ENCODE peak calls at places on chromosomes 3 and 15, in four cellular contexts. D, W, S and E are unnamed samples.
A peak's percentile ranks its signal among the peaks of the same experiment; 100 is the strongest.

GRCh38 chr15:48415036-48415886 is 84.0 kb downstream of the DUT start:
- DNase-seq in D (peak; percentile 44), W (no peak), S (no peak), E (no peak)

GRCh38 chr3:124786491-124787241 is 56.4 kb downstream of the UMPS start:
- DNase-seq in D (no peak), W (no peak), S (no peak), E (no peak)

GRCh38 chr3:134312873-134313838 is 61.1 kb downstream of the AMOTL2 start:
- DNase-seq in D (peak; percentile 80), W (no peak), S (peak; percentile 51), E (no peak)

GRCh38 chr3:60417590-60417989 is 833.7 kb downstream of the FHIT start:
- DNase-seq in D (no peak), W (no peak), S (no peak), E (no peak)

GRCh38 chr3:51706788-51707731 is at the start of gene GRM2:
- DNase-seq in D (peak; percentile 77), W (peak; percentile 77), S (peak; percentile 48), E (peak; percentile 75)

GRCh38 chr3:71258116-71258515 is 325.4 kb downstream of the FOXP1 start:
- DNase-seq in D (peak; percentile 71), W (peak; percentile 88), S (no peak), E (peak; percentile 94)

GRCh38 chr15:40032125-40032839 is 6.7 kb downstream of the SRP14 start:
- DNase-seq in D (no peak), W (no peak), S (no peak), E (no peak)

GRCh38 chr3:9168230-9168629 is 81.2 kb downstream of the SRGAP3 start:
- DNase-seq in D (no peak), W (no peak), S (no peak), E (no peak)

GRCh38 chr15:67505675-67506572 is 15.0 kb upstream of the C15orf61 start:
- DNase-seq in D (no peak), W (no peak), S (no peak), E (no peak)

GRCh38 chr3:120163023-120163422 is 68.8 kb upstream of the GSK3B start:
- DNase-seq in D (no peak), W (no peak), S (no peak), E (no peak)

GRCh38 chr3:73621388-73621787 is 3.4 kb downstream of the PDZRN3 start:
- DNase-seq in D (no peak), W (no peak), S (no peak), E (no peak)
- H3K4me3 ChIP-seq in D (peak overlapping the region; percentile 69), W (no peak overlapping the region), S (peak overlapping the region; percentile 64), E (peak overlapping the region; percentile 81)

GRCh38 chr3:122008166-122008565 is 13.9 kb downstream of the ILDR1 start:
- DNase-seq in D (no peak), W (no peak), S (no peak), E (no peak)

GRCh38 chr3:122010506-122010905 is 11.5 kb downstream of the ILDR1 start:
- DNase-seq in D (no peak), W (no peak), S (no peak), E (no peak)

GRCh38 chr3:122012821-122013220 is 9.2 kb downstream of the ILDR1 start:
- DNase-seq in D (no peak), W (no peak), S (no peak), E (no peak)

GRCh38 chr3:122013448-122013925 is 8.6 kb downstream of the ILDR1 start:
- DNase-seq in D (no peak), W (no peak), S (no peak), E (no peak)

DNA sequence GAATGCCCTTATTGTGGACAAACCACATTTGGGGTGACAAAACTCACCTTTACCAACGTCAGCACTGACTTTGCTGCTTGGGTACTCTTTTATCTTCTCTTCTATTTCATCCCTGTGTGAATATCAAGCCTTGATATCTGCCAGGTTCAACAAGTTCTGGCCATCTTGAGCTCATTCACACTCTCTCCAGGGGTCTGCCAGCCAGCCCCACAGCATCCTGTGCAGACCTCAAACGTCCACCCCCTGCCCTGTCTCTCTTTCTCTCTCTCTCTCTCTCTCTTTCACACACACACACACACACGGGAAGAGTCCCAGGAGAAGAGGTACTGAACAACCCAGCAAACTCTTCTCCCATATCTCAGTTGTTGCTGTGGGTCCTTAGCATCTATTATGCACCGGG is 10.7 kb downstream of the ILDR1 start:
- DNase-seq in D (no peak), W (no peak), S (no peak), E (no peak)
- H3K4me3 ChIP-seq in D (no peak overlapping the region), W (no peak overlapping the region), S (no peak overlapping the region), E (no peak overlapping the region)

DNA sequence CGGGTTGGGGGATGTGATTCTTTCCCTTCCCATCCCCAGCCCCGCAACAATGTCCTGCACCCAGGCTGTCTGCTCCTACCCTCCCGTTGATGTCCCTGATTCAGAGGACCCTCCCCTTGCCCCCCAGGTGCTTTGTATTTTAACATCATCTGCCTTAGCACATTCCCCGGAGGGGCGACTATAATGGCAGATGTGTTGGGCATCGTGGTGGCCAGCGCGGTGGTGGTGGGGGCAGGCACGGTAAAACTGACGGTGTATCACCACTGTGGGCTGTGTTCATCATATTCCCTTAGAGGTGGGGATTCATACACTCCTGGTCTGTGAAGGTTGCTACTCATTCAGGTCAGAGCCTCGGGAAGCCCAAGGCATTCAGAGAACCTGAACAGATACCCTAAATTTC is 173.0 kb downstream of the ADAMTS17 start:
- DNase-seq in D (no peak), W (no peak), S (no peak), E (no peak)
- H3K4me3 ChIP-seq in D (no peak overlapping the region), W (no peak overlapping the region), S (no peak overlapping the region), E (no peak overlapping the region)

GRCh38 chr15:34342737-34343575 is at the start of the genes NOP10 and NUTM1:
- DNase-seq in D (peak; percentile 84), W (peak; percentile 90), S (peak; percentile 85), E (peak; percentile 86)
- H3K4me3 ChIP-seq in D (peak within 1 kb of the TSS; percentile 87), W (peak within 1 kb of the TSS; percentile 97), S (peak within 1 kb of the TSS; percentile 61), E (peak within 1 kb of the TSS; percentile 60)

GRCh38 chr3:170003881-170004356 is 33.9 kb upstream of the GPR160 start:
- DNase-seq in D (no peak), W (no peak), S (no peak), E (no peak)

GRCh38 chr3:170000051-170000450 is 33.4 kb downstream of the SEC62 start:
- DNase-seq in D (no peak), W (no peak), S (no peak), E (no peak)

GRCh38 chr3:170002231-170002630 is 35.6 kb upstream of the GPR160 start:
- DNase-seq in D (no peak), W (no peak), S (no peak), E (no peak)

GRCh38 chr3:169999433-169999832 is 32.8 kb downstream of the SEC62 start:
- DNase-seq in D (no peak), W (no peak), S (no peak), E (no peak)

GRCh38 chr3:170002829-170003228 is 35.0 kb upstream of the GPR160 start:
- DNase-seq in D (no peak), W (no peak), S (no peak), E (no peak)
- H3K4me3 ChIP-seq in D (no peak overlapping the region), W (no peak overlapping the region), S (no peak overlapping the region), E (no peak overlapping the region)

DNA sequence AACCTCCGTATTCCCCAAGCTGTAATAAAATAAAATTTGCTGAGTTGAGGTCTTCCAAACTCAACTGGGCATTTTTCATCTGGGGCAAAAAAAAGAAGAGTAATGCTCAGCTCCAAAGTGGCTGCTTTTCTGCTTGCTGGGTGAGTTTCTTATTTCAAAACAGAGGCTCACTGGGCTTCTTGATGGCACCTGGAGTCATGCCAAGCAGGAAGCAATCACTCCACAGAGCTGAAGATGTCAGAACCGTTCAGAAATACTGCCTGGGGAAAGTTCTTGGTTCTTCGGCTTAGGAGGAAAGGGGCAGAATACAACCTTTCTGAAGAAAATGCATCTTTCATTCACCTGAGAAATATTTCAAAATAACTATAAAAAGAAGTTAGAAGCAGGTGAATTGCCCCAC is 4.1 kb downstream of the CCR9 start:
- DNase-seq in D (no peak), W (no peak), S (peak; percentile 8), E (no peak)
- H3K4me3 ChIP-seq in D (no peak overlapping the region), W (no peak overlapping the region), S (no peak overlapping the region), E (no peak overlapping the region)

GRCh38 chr3:177905895-177906511 is 630.2 kb upstream of the KCNMB2 start:
- DNase-seq in D (peak; percentile 67), W (peak; percentile 79), S (no peak), E (peak; percentile 93)
- H3K4me3 ChIP-seq in D (no peak overlapping the region), W (no peak overlapping the region), S (no peak overlapping the region), E (no peak overlapping the region)

DNA sequence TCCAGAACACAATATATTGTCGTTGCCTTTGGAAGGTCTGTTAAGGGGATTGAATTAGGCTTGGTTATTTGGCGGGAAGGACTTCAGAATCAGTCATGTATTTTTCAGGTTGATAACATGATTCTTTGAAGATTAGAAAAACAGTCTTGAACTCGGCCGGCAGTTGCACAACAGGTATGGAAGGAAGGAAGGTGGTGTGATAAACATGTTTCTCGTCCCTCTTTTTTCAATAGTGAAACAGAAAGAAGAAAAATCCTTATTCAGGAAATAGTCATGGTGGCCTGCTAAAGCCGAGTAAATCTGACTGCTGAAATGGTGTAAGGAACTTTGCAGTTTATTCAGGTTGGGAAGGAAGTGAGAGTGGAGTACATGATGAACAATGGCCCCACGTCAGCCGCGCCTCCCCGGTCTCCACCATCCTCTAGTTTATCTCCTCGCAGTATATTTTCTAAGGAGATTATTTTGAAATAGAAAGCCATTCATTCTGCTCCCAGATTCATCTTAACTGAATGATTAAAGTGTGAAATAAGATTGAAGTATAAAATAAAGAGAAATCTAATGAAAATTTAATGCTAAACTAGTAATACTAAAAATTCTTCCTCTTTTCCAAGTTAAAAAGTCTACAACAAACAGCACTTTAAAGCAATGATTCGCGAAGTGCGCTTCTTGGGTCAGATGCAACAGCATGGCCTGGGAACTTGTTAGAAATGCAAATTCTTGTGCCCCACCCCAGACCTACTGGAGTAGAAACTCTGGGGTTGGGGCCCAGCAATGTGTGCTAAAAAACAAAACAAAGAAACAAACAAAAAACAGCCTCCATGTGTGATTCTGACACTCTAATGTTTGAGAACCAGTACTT is 6.5 kb downstream of the RASGRP1 start:
- DNase-seq in D (no peak), W (no peak), S (no peak), E (no peak)
- H3K4me3 ChIP-seq in D (no peak overlapping the region), W (no peak overlapping the region), S (no peak overlapping the region), E (no peak overlapping the region)

DNA sequence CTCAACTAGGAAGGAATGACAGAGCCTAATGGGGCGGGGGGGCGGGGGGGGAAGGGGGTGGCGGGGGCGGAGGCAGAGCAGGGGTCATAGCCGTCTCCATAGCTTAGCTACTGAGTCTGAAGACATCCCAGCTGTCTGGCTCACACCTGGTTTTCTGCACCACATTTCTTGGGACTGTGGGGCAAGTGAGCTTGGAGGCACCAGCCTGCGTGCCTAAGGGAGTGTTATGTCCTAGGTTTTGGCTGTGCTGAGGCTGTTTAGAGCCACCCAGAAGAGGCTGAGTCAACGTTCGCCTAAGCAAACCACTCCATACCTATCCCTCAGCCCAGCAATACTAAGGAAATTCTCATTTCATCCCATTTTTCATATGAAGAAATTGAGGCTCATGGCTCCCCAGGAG is 1.4 kb downstream of the IL17RD start:
- DNase-seq in D (no peak), W (no peak), S (no peak), E (no peak)
- H3K4me3 ChIP-seq in D (peak overlapping the region; percentile 70), W (peak overlapping the region; percentile 65), S (peak overlapping the region; percentile 86), E (peak overlapping the region; percentile 81)